ENCODE peak calls at places on chromosomes 5 and 9, in four cellular contexts. T is HepG2, L is K562, M is GM12878. O is an unnamed sample.

GRCh38 chr5:98726258-98726657 is 47.2 kb upstream of the RGMB start:
- DNase-seq in L (no peak), T (no peak), M (no peak), O (no peak)

GRCh38 chr5:65750938-65751337 is 28.9 kb downstream of the NLN start:
- DNase-seq in T (no peak), L (no peak), M (no peak), O (no peak)

GRCh38 chr5:14659821-14660607 is 4.5 kb upstream of the OTULIN start:
- DNase-seq in T (no peak), M (no peak), L (no peak), O (no peak)

GRCh38 chr9:122122903-122123632 is 30.0 kb upstream of the TTLL11 start:
- DNase-seq in L (peak), M (no peak), T (peak), O (peak)

GRCh38 chr5:141430332-141431113 is at the start of gene PCDHGA12:
- DNase-seq in L (peak), M (peak), T (peak), O (peak)

GRCh38 chr9:132849168-132849831 is 28.8 kb downstream of the AK8 start:
- DNase-seq in M (no peak), T (no peak), L (no peak), O (no peak)

GRCh38 chr5:54845567-54845941 is 139.8 kb downstream of the ESM1 start:
- DNase-seq in L (peak), T (no peak), M (no peak), O (no peak)

GRCh38 chr9:98809311-98810105 is 2.0 kb downstream of the GALNT12 start:
- DNase-seq in M (no peak), T (no peak), L (no peak), O (no peak)

GRCh38 chr9:88835038-88835466 is 156.2 kb upstream of the S1PR3 start:
- DNase-seq in T (no peak), M (peak), L (no peak), O (no peak)

GRCh38 chr9:134483361-134484184 is 157.3 kb downstream of the RXRA start:
- DNase-seq in L (no peak), T (no peak), M (no peak), O (no peak)

GRCh38 chr5:105977163-105977562 is 1693.6 kb downstream of the EFNA5 start:
- DNase-seq in M (no peak), L (no peak), T (no peak), O (no peak)

GRCh38 chr5:149416977-149417713 is 38.1 kb upstream of the IL17B start:
- DNase-seq in L (no peak), T (no peak), M (no peak), O (no peak)

GRCh38 chr9:33414263-33414662 is 11.9 kb upstream of the AQP7 start:
- DNase-seq in T (no peak), M (no peak), L (no peak), O (no peak)

GRCh38 chr5:153094333-153094732 is 396.1 kb upstream of the GRIA1 start:
- DNase-seq in T (no peak), M (no peak), L (no peak), O (no peak)

GRCh38 chr5:153099328-153099727 is 391.1 kb upstream of the GRIA1 start:
- DNase-seq in L (no peak), M (no peak), T (no peak), O (no peak)
- TF ChIP-seq BHLHE40 in L (no peak), M (no peak), T (no peak), O (no peak)

GRCh38 chr9:21331676-21332402 is 3.4 kb downstream of the KLHL9 start:
- DNase-seq in T (no peak), M (no peak), L (no peak), O (no peak)

GRCh38 chr9:21334603-21334968 is 618 bp downstream of the KLHL9 start:
- DNase-seq in M (no peak), T (peak), L (no peak), O (no peak)

GRCh38 chr9:21340735-21341134 is 5.5 kb upstream of the KLHL9 start:
- DNase-seq in L (no peak), T (no peak), M (no peak), O (no peak)

GRCh38 chr9:21334969-21335632 is at the start of gene KLHL9:
- DNase-seq in L (no peak), M (peak), T (peak), O (peak)

GRCh38 chr9:21336467-21336866 is 1.3 kb upstream of the KLHL9 start:
- DNase-seq in T (peak), L (no peak), M (no peak), O (no peak)
- TF ChIP-seq FOXK2 in T (no peak), L (no peak), M (no peak), O (no peak)

DNA sequence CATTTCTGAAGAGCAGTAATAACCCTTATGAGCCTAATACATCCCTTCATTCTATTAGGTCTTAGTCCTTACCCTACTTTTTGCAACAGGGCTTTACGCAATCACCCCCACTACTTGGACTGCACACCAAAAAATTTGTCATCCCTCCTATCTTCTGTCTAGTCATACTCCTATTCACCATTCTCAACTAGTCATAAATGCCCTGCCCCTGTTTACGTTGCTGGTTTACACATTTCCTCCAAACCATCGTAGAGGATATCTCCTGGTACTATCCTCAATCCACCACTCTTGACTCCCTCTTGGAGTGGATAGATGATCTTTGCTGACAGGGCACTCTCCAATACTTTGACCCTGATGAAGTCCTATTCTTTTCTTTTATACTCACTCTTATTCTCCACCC is 98.2 kb upstream of the CCNG1 start:
- DNase-seq in M (no peak), T (no peak), L (no peak), O (no peak)
- TF ChIP-seq SP1 in M (no peak), T (no peak), L (no peak), O (no peak)

GRCh38 chr5:72799721-72800120 is 16.7 kb upstream of the TNPO1 start:
- DNase-seq in T (no peak), M (no peak), L (no peak), O (no peak)
- TF ChIP-seq BHLHE40 in T (no peak), M (no peak), L (no peak), O (no peak)

DNA sequence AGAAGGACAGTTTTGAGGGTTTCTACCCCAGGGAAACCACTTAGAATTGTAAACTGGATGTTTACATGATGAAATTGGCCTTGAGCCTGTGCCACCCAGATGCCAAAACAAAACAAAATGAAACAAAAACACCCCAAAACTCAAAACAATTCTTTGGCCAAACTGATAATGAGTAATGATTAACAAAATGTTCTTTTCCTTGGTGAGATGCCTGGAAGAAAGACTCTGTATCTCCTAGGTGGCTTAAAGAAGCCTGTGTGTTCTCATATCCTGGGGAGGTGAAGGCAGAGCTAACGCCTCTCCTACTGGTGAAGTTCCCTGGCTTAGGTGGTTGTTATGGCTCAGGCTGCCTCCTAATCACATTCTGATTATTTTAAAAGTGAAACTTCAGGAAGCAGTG is 120.5 kb downstream of the NPR3 start:
- DNase-seq in M (no peak), T (no peak), L (no peak), O (no peak)
- TF ChIP-seq FOXK2 in M (no peak), T (no peak), L (no peak), O (no peak)

O was measured in HEK293T.